ENCODE peak calls at places on chromosomes 3 and 15, in four cellular contexts. V is mesothelial cell of epicardium, I is tibial nerve, G is progenitor cell of endocrine pancreas. K is an unnamed sample.

GRCh38 chr3:4113811-4114522 is 189.2 kb upstream of the SETMAR start:
- DNase-seq in V (no peak), I (no peak), G (no peak), K (no peak)

GRCh38 chr3:52237659-52238172 is 1.2 kb downstream of the TWF2 start:
- DNase-seq in I (peak), G (no peak), V (no peak), K (no peak)

GRCh38 chr15:31079519-31079918 is 22.0 kb downstream of the TRPM1 start:
- DNase-seq in I (no peak), V (no peak), G (no peak), K (no peak)

GRCh38 chr15:68666120-68666811 is 87.5 kb downstream of the CORO2B start:
- DNase-seq in V (no peak), I (no peak), G (no peak), K (no peak)

GRCh38 chr3:46469680-46470357 is 5.1 kb upstream of the LTF start:
- DNase-seq in I (no peak), V (no peak), G (no peak), K (no peak)

GRCh38 chr3:13470894-13471574 is 9.1 kb upstream of the HDAC11 start:
- DNase-seq in G (no peak), I (no peak), V (no peak), K (no peak)

GRCh38 chr3:46695962-46696922 is 2.8 kb upstream of the ALS2CL start:
- DNase-seq in V (no peak), I (no peak), G (no peak), K (no peak)

GRCh38 chr15:69059170-69059943 is 44.9 kb downstream of the NOX5 start:
- DNase-seq in V (peak), G (peak), I (peak), K (peak)

GRCh38 chr3:59052803-59053411 is 3.1 kb upstream of the CFAP20DC start:
- DNase-seq in V (no peak), G (no peak), I (no peak), K (no peak)

GRCh38 chr15:51727141-51727897 is 10.1 kb downstream of the LYSMD2 start:
- DNase-seq in V (no peak), G (no peak), I (no peak), K (no peak)

GRCh38 chr3:187016639-187017345 is 86.5 kb downstream of the ST6GAL1 start:
- DNase-seq in G (no peak), I (no peak), V (no peak), K (no peak)

GRCh38 chr15:53759333-53759975 is at the start of gene WDR72:
- DNase-seq in I (no peak), G (peak), V (no peak), K (no peak)

GRCh38 chr3:108403921-108404320 is 106.5 kb downstream of the MYH15 start:
- DNase-seq in V (no peak), I (no peak), G (no peak), K (no peak)

GRCh38 chr15:22966321-22967083 is 13.7 kb downstream of the CYFIP1 start:
- DNase-seq in I (no peak), V (no peak), G (no peak), K (no peak)

GRCh38 chr15:49415171-49415570 is 7.9 kb upstream of the FGF7 start:
- DNase-seq in V (no peak), I (no peak), G (no peak), K (no peak)

GRCh38 chr15:80999623-81000036 is 1.1 kb upstream of the TLNRD1 start:
- DNase-seq in V (no peak), I (no peak), G (no peak), K (no peak)

GRCh38 chr3:117754841-117755240 is 1045.3 kb downstream of the TUSC7 start:
- DNase-seq in I (no peak), V (no peak), G (no peak), K (no peak)

GRCh38 chr15:66359740-66360139 is 3.3 kb upstream of the TIPIN start:
- DNase-seq in G (no peak), I (no peak), V (no peak), K (no peak)

GRCh38 chr15:30984542-30984941 is 6.9 kb downstream of the MTMR10 start:
- DNase-seq in G (no peak), V (no peak), I (no peak), K (no peak)

GRCh38 chr15:40002295-40002694 is 36.7 kb downstream of the SRP14 start:
- DNase-seq in G (peak), V (no peak), I (no peak), K (no peak)

GRCh38 chr15:85004551-85004950 is 22.9 kb downstream of the PDE8A start:
- DNase-seq in V (no peak), I (no peak), G (no peak), K (no peak)

GRCh38 chr3:63931290-63931689 is 19.1 kb upstream of the SCAANT1 start:
- DNase-seq in I (no peak), G (no peak), V (no peak), K (no peak)

GRCh38 chr15:79339588-79340314 is 28.8 kb downstream of the TMED3 start:
- DNase-seq in G (no peak), I (no peak), V (no peak), K (no peak)

GRCh38 chr3:13461169-13462124 is 18.7 kb upstream of the HDAC11 start:
- DNase-seq in I (no peak), G (peak), V (no peak), K (no peak)

GRCh38 chr15:100266166-100266565 is 75.6 kb downstream of the ADAMTS17 start:
- DNase-seq in G (no peak), V (no peak), I (no peak), K (no peak)

GRCh38 chr15:76931397-76932089 is at the start of gene RCN2:
- DNase-seq in G (peak), V (peak), I (peak), K (peak)

GRCh38 chr3:144055604-144056003 is 84.0 kb downstream of the DIPK2A start:
- DNase-seq in V (no peak), I (no peak), G (no peak), K (no peak)

GRCh38 chr3:7397097-7397496 is 536.2 kb downstream of the GRM7 start:
- DNase-seq in G (no peak), I (no peak), V (no peak), K (no peak)

GRCh38 chr3:75338342-75338741 is 325.8 kb upstream of the FRG2C start:
- DNase-seq in G (no peak), V (no peak), I (no peak), K (no peak)

GRCh38 chr3:30597131-30597768 is 9.2 kb upstream of the TGFBR2 start:
- DNase-seq in I (no peak), G (no peak), V (no peak), K (no peak)

GRCh38 chr3:12967751-12968209 is 105.4 kb downstream of the IQSEC1 start:
- DNase-seq in G (no peak), V (peak), I (peak), K (peak)

GRCh38 chr15:72315706-72316370 is 4.1 kb downstream of the CELF6 start:
- DNase-seq in V (no peak), G (no peak), I (no peak), K (no peak)

GRCh38 chr3:59374812-59375211 is 325.0 kb upstream of the CFAP20DC start:
- DNase-seq in G (no peak), I (no peak), V (no peak), K (no peak)

GRCh38 chr3:182618085-182618732 is 175.1 kb upstream of the ATP11B start:
- DNase-seq in G (no peak), I (peak), V (no peak), K (no peak)

GRCh38 chr3:43689166-43689565 is 1.6 kb upstream of the ABHD5 start:
- DNase-seq in G (no peak), V (no peak), I (no peak), K (no peak)

GRCh38 chr3:151578495-151578894 is 117.6 kb upstream of the IGSF10 start:
- DNase-seq in I (no peak), V (no peak), G (no peak), K (no peak)
- TF ChIP-seq CTCF in I (no peak), V (no peak), G (no peak), K (no peak)

GRCh38 chr3:126111566-126112475 is 27.9 kb upstream of the SLC41A3 start:
- DNase-seq in I (no peak), G (peak), V (no peak), K (peak)

GRCh38 chr3:126114406-126115386 is 30.8 kb upstream of the SLC41A3 start:
- DNase-seq in I (no peak), V (no peak), G (no peak), K (peak)

GRCh38 chr3:126113238-126113555 is 29.3 kb upstream of the SLC41A3 start:
- DNase-seq in I (no peak), G (no peak), V (no peak), K (peak)

GRCh38 chr3:126112531-126113237 is 28.8 kb upstream of the SLC41A3 start:
- DNase-seq in I (no peak), V (no peak), G (no peak), K (peak)

DNA sequence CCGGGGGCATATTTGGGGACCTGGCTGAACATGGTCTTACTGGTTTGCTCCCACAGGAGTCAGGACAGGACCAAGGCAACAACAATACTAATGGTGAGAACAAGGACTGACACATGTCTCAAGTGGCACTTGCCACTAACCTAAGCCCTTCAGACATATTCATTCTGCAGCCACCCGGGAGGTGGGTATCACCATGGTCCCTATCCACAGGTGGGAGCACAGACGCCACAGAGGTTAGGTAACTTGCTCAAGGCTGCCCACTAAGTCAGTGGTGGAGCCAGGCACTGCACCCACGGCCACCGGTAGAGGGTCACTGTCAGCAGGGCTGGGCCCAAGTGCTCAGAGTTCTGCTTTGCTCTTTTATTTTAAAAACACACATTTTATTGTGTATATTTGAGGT is 29.8 kb upstream of the SLC41A3 start:
- DNase-seq in V (no peak), I (no peak), G (no peak), K (no peak)
- TF ChIP-seq CTCF in V (peak), I (no peak), G (peak), K (peak)

GRCh38 chr15:45200001-45200798 is 12.4 kb upstream of the SHF start:
- DNase-seq in V (peak), G (peak), I (peak), K (peak)

GRCh38 chr15:45198337-45199135 is 10.8 kb upstream of the SHF start:
- DNase-seq in G (peak), I (peak), V (peak), K (peak)

GRCh38 chr15:45197512-45197911 is 9.7 kb upstream of the SHF start:
- DNase-seq in G (no peak), I (no peak), V (no peak), K (no peak)

GRCh38 chr15:45200799-45201556 is 13.2 kb upstream of the SHF start:
- DNase-seq in I (peak), V (peak), G (peak), K (peak)

GRCh38 chr15:45199136-45199810 is 11.5 kb upstream of the SHF start:
- DNase-seq in I (peak), G (no peak), V (no peak), K (no peak)
- TF ChIP-seq CTCF in I (no peak), G (no peak), V (peak), K (peak)

GRCh38 chr3:159987291-159987711 is 1.3 kb upstream of the IL12A start:
- DNase-seq in I (no peak), G (no peak), V (no peak), K (no peak)
- TF ChIP-seq CTCF in I (no peak), G (peak), V (no peak), K (peak)

GRCh38 chr3:134880431-134880830 is 85.4 kb downstream of the EPHB1 start:
- DNase-seq in I (no peak), V (no peak), G (no peak), K (no peak)

GRCh38 chr3:134881305-134881704 is 86.2 kb downstream of the EPHB1 start:
- DNase-seq in I (no peak), G (no peak), V (no peak), K (no peak)

GRCh38 chr3:134883697-134884385 is 88.8 kb downstream of the EPHB1 start:
- DNase-seq in V (no peak), I (no peak), G (no peak), K (no peak)

GRCh38 chr3:134886991-134887390 is 91.9 kb downstream of the EPHB1 start:
- DNase-seq in V (no peak), G (no peak), I (no peak), K (no peak)

DNA sequence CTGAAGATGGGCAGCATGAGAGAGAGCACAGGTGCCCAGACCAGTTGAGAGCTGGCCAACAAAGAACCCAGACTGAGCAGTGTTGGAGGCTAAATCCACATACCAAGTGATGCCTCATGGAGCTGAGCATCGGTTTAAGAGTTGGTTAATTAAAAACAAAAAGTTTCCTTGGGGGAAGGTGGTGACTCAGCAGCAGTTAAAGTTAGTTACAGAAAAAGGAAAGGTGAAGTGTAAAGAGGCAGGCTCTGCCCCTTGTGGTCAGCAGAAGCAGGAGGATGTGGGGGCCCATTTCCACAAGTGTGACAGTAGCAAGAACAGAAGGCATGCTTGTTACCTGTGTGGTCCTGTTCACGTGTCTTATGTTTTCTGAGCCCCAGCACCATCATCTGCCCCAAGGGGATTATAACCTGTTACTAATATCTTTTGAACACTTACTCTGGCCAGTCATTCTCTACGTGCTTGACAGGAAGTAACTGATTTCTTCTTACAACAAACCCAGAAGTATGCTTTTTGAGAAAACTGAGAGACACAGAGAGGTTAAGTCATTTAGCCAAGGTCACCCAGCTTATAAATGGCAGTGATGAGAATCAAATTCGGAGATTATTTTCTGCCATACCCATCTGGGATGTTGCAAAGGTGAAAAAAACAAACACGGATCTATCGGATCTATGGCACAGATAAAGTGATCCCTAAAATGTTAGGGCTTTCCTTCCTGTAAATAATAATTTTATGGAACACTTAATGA is 91.0 kb downstream of the EPHB1 start:
- DNase-seq in I (no peak), V (no peak), G (no peak), K (no peak)
- TF ChIP-seq CTCF in I (no peak), V (no peak), G (peak), K (peak)

DNA sequence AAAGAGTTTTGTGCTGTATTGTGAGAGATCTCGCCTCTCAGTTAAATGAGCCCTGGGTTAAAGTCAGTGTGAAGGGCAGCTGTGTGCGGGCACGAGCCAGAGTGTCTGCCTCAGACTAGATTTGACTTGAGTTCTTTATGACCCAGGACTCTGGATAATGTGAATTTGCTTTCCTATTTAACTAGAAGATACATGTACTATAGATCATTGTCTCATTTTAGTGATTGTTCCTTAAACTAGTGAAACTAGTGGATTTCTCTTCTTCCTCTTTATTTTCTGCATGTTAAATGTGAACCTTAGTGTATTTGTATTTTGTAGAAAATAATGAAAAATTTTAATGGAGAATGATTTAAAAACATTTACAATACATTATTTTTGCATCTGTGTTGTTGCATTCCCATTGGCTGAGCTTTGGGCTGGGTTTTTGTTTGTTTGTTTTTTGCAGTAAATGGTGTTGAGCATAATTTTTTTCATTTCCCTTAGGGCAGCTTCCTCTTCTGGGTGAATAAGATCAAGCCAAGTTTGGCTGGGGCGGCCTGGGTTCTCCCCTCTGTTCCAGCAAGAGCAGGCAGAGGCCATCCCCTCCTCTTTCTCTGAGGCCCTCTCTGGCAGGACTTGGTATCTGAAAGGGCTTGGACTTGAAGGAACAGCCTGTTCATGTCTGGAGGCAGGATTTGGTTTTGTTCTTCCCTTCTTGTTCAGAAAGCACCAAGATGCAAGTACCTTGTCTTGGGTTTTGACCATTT is 15.0 kb downstream of the GCSAM start:
- DNase-seq in G (no peak), V (no peak), I (no peak), K (no peak)
- TF ChIP-seq CTCF in G (no peak), V (no peak), I (no peak), K (no peak)

GRCh38 chr3:99951701-99952100 is 134.0 kb downstream of the CMSS1 start:
- DNase-seq in I (no peak), V (no peak), G (no peak), K (no peak)

GRCh38 chr3:99949956-99950670 is 132.5 kb downstream of the CMSS1 start:
- DNase-seq in I (no peak), G (no peak), V (no peak), K (no peak)

GRCh38 chr3:99952306-99952705 is 134.6 kb downstream of the CMSS1 start:
- DNase-seq in V (no peak), I (no peak), G (no peak), K (no peak)

GRCh38 chr3:99948467-99949089 is 130.9 kb downstream of the CMSS1 start:
- DNase-seq in G (no peak), I (no peak), V (no peak), K (no peak)

DNA sequence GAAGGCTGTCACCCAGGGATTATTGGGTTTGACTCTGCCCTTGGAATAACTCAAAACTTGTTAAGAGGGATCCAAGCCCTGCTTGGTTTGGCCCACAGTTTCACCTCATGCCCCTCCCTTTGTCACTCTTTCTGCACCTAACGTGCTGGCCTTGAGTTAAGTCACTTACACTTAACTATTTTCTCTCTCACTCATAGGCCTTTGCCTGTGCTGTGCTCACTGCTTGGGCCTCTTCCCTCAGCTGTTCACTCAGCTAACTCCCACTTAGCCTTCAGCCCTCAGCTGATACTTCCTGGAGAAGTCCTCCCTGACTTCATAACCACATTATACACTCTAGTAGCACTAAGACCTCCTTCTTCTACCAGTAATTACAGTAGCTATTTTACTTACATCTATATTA is 133.3 kb downstream of the CMSS1 start:
- DNase-seq in G (no peak), V (no peak), I (no peak), K (no peak)
- TF ChIP-seq CTCF in G (no peak), V (no peak), I (no peak), K (no peak)

GRCh38 chr3:124246949-124247348 is 255.0 kb upstream of the ROPN1 start:
- DNase-seq in I (no peak), G (no peak), V (no peak), K (no peak)
- TF ChIP-seq CTCF in I (no peak), G (peak), V (no peak), K (peak)

DNA sequence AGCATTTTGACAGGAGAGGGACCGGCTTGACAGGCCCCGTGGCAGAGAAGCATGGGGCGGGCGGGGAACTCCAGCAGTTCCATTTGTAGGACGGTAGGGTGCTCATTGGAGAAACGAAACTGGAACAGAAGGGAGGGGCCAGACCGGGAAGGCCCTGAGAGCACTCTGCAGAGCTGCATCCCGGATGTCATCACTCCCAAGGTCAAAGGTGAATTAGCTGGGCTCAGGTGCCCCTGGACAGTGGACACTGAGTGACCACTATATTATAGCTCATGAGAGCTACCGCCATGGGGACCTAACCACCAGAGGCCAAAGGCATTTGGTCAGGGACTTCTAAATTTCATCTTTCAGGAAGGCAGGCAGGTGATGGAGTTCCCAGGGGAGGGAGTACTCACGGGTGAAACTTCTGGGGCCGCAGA is 7.3 kb downstream of the CSRNP1 start:
- DNase-seq in I (no peak), G (no peak), V (no peak), K (no peak)
- TF ChIP-seq CTCF in I (peak), G (no peak), V (no peak), K (peak)

K was measured in type B pancreatic cell.